ENCODE peak calls at places on chromosomes 3 and 15, in four cellular contexts. Q is activated effector memory CD4-positive, alpha-beta T cell treated with anti-CD3 and anti-CD28 coated beads, Interleukin-2, amount 50 U/mL, for 16 hours; V is T-helper 1 cell; J is CD4-positive, alpha-beta memory T cell. W is an unnamed sample.

GRCh38 chr3:132659370-132660055 is at the start of gene ACAD11:
- DNase-seq in J (peak; percentile 48), V (no peak), Q (peak; percentile 76), W (peak; percentile 86)

GRCh38 chr3:139388077-139388476 is 1.4 kb downstream of the COPB2 start:
- DNase-seq in Q (no peak), V (no peak), J (no peak), W (no peak)

GRCh38 chr3:4829031-4829394 is 150.2 kb upstream of the BHLHE40 start:
- DNase-seq in Q (no peak), J (no peak), V (no peak), W (no peak)

GRCh38 chr15:86570738-86571137 is 491.1 kb downstream of the AGBL1 start:
- DNase-seq in V (no peak), Q (no peak), J (no peak), W (no peak)

GRCh38 chr3:48219543-48219942 is 3.8 kb upstream of the CAMP start:
- DNase-seq in V (no peak), J (no peak), Q (no peak), W (no peak)

GRCh38 chr15:88385078-88385700 is 82.0 kb downstream of the MRPL46 start:
- DNase-seq in V (no peak), J (no peak), Q (no peak), W (no peak)

GRCh38 chr3:171049831-171050444 is 23.4 kb upstream of the SLC2A2 start:
- DNase-seq in Q (peak; percentile 72), V (no peak), J (no peak), W (peak; percentile 31)

GRCh38 chr3:160801386-160802118 is 45.5 kb downstream of the PPM1L start:
- DNase-seq in Q (no peak), J (no peak), V (no peak), W (no peak)

GRCh38 chr3:16873872-16874271 is 10.9 kb upstream of the PLCL2 start:
- DNase-seq in J (no peak), V (no peak), Q (no peak), W (no peak)

GRCh38 chr15:56659197-56659596 is 74.1 kb downstream of the ZNF280D start:
- DNase-seq in Q (no peak), J (no peak), V (no peak), W (no peak)

GRCh38 chr15:86610038-86610437 is 530.4 kb downstream of the AGBL1 start:
- DNase-seq in V (no peak), J (no peak), Q (no peak), W (no peak)

GRCh38 chr3:162612991-162613390 is 1116.4 kb downstream of the OTOL1 start:
- DNase-seq in J (no peak), Q (no peak), V (no peak), W (no peak)

GRCh38 chr15:63407612-63408011 is 26.0 kb upstream of the CA12 start:
- DNase-seq in V (no peak), Q (no peak), J (no peak), W (no peak)

GRCh38 chr15:79969175-79969574 is 1.8 kb downstream of the BCL2A1 start:
- DNase-seq in V (no peak), Q (no peak), J (no peak), W (no peak)

GRCh38 chr3:195007794-195008193 is 263.2 kb downstream of the XXYLT1 start:
- DNase-seq in J (no peak), Q (peak; percentile 31), V (no peak), W (no peak)

GRCh38 chr3:177816667-177817208 is 619.5 kb upstream of the TBL1XR1 start:
- DNase-seq in Q (no peak), J (no peak), V (no peak), W (no peak)

GRCh38 chr3:144770291-144770690 is 798.7 kb downstream of the DIPK2A start:
- DNase-seq in Q (no peak), J (no peak), V (no peak), W (no peak)

GRCh38 chr3:40044487-40044886 is 235.1 kb downstream of the MYRIP start:
- DNase-seq in V (no peak), J (no peak), Q (no peak), W (no peak)

GRCh38 chr15:88651971-88652370 is 13.2 kb downstream of the ISG20 start:
- DNase-seq in V (no peak), J (no peak), Q (no peak), W (no peak)

GRCh38 chr15:75061272-75061671 is 37.9 kb downstream of the PPCDC start:
- DNase-seq in J (no peak), Q (no peak), V (no peak), W (no peak)

GRCh38 chr3:173652093-173652492 is 254.5 kb downstream of the NLGN1 start:
- DNase-seq in J (no peak), V (no peak), Q (no peak), W (no peak)

GRCh38 chr3:52506266-52506966 is 11.3 kb downstream of the STAB1 start:
- DNase-seq in V (no peak), Q (no peak), J (no peak), W (no peak)

GRCh38 chr15:98142584-98142983 is 182.1 kb downstream of the ARRDC4 start:
- DNase-seq in Q (no peak), V (no peak), J (no peak), W (no peak)

W was measured in pancreas.